ENCODE peak calls at places on chromosomes 3 and 15, in seven cellular contexts. E is PC-9, Q is hepatocyte, S is PC-3, H is MM.1S, R is GM23338, B is HCT116. J is an unnamed sample.

GRCh38 chr3:57796261-57796660 is 40.2 kb downstream of the SLMAP start:
- DNase-seq in S (peak; percentile 40), H (no peak), Q (no peak), E (no peak), B (no peak), R (no peak), J (peak; percentile 26)

GRCh38 chr3:171616798-171617197 is 156.6 kb upstream of the TNIK start:
- DNase-seq in H (no peak), Q (no peak), S (peak; percentile 9), R (no peak), E (no peak), B (no peak), J (no peak)

GRCh38 chr3:10933021-10933420 is 59.5 kb upstream of the SLC6A1 start:
- DNase-seq in S (no peak), B (no peak), H (no peak), R (no peak), E (no peak), Q (no peak), J (no peak)

GRCh38 chr3:153165211-153165815 is 3.3 kb downstream of the RAP2B start:
- DNase-seq in E (no peak), Q (no peak), S (peak; percentile 33), R (peak; percentile 13), B (no peak), H (peak; percentile 24), J (peak; percentile 46)

GRCh38 chr3:143783856-143784370 is 64.4 kb downstream of the SLC9A9 start:
- DNase-seq in Q (no peak), E (no peak), S (no peak), B (no peak), R (no peak), H (no peak), J (no peak)

GRCh38 chr3:42351221-42351620 is 59.2 kb downstream of the LYZL4 start:
- DNase-seq in B (no peak), E (no peak), H (no peak), Q (no peak), S (no peak), R (no peak), J (peak; percentile 62)

GRCh38 chr3:80785475-80785874 is 976.0 kb downstream of the GBE1 start:
- DNase-seq in R (peak; percentile 32), H (peak; percentile 17), B (no peak), Q (peak; percentile 23), S (peak; percentile 58), E (peak; percentile 8), J (peak; percentile 9)

GRCh38 chr3:32288819-32289218 is 50.3 kb downstream of the CMTM8 start:
- DNase-seq in S (no peak), R (no peak), Q (no peak), B (no peak), E (no peak), H (peak; percentile 48), J (no peak)

GRCh38 chr3:14274537-14274936 is 95.9 kb downstream of the LSM3 start:
- DNase-seq in S (no peak), R (peak; percentile 38), Q (no peak), E (no peak), H (no peak), B (no peak), J (no peak)

GRCh38 chr3:69451594-69451993 is 65.7 kb upstream of the FRMD4B start:
- DNase-seq in H (no peak), E (no peak), B (no peak), S (no peak), Q (no peak), R (peak; percentile 21), J (peak; percentile 9)

GRCh38 chr3:194298331-194299227 is 52.5 kb downstream of the CPN2 start:
- DNase-seq in E (no peak), H (no peak), B (no peak), Q (no peak), R (no peak), S (no peak), J (no peak)

GRCh38 chr3:115667175-115668065 is 44.1 kb downstream of the GAP43 start:
- DNase-seq in B (no peak), H (no peak), E (no peak), R (peak; percentile 20), S (no peak), Q (no peak), J (peak; percentile 76)

GRCh38 chr3:155323063-155323666 is 29.7 kb upstream of the STRIT1 start:
- DNase-seq in R (peak; percentile 90), B (peak; percentile 68), Q (peak; percentile 83), H (peak; percentile 87), E (peak; percentile 39), S (peak; percentile 86), J (peak; percentile 82)

GRCh38 chr3:10319804-10320203 is 1.1 kb downstream of the SEC13 start:
- DNase-seq in B (no peak), R (no peak), H (no peak), E (no peak), Q (no peak), S (no peak), J (peak; percentile 32)

GRCh38 chr15:33735637-33736247 is 232.6 kb upstream of the CHRM5 start:
- DNase-seq in R (peak; percentile 60), B (peak; percentile 26), Q (peak; percentile 74), S (peak; percentile 67), H (peak; percentile 58), E (peak; percentile 22), J (peak; percentile 26)

GRCh38 chr3:132351222-132351806 is 34.1 kb downstream of the ACP3 start:
- DNase-seq in E (no peak), B (no peak), S (no peak), R (peak; percentile 51), H (no peak), Q (no peak), J (no peak)

GRCh38 chr15:89776274-89777072 is at the start of gene MESP2:
- DNase-seq in B (peak; percentile 50), R (peak; percentile 94), H (peak; percentile 79), S (peak; percentile 51), Q (peak; percentile 92), E (peak; percentile 66), J (peak; percentile 90)

GRCh38 chr3:123344175-123344908 is 104.5 kb downstream of the ADCY5 start:
- DNase-seq in E (no peak), B (no peak), R (peak; percentile 45), H (peak; percentile 9), Q (no peak), S (no peak), J (peak; percentile 28)

GRCh38 chr15:75201609-75202250 is at the start of gene C15orf39:
- DNase-seq in H (peak; percentile 76), R (peak; percentile 69), Q (peak; percentile 92), S (peak; percentile 63), E (peak; percentile 74), B (peak; percentile 33), J (peak; percentile 91)

GRCh38 chr3:32816439-32817194 is 1.2 kb upstream of the TRIM71 start:
- DNase-seq in R (peak; percentile 97), S (no peak), H (no peak), Q (peak; percentile 79), B (no peak), E (no peak), J (peak; percentile 40)

GRCh38 chr3:140186421-140186920 is 251.5 kb downstream of the CLSTN2 start:
- DNase-seq in Q (peak; percentile 27), H (no peak), E (no peak), B (no peak), R (no peak), S (no peak), J (peak; percentile 67)

GRCh38 chr3:57464801-57465200 is 79.3 kb downstream of the DNAH12 start:
- DNase-seq in H (no peak), R (peak; percentile 13), Q (no peak), B (peak; percentile 29), S (peak; percentile 53), E (no peak), J (peak; percentile 10)

GRCh38 chr15:69410290-69410874 is 3.8 kb upstream of the KIF23 start:
- DNase-seq in H (no peak), E (peak; percentile 62), R (peak; percentile 67), B (peak; percentile 22), S (peak; percentile 85), Q (no peak), J (peak; percentile 32)

GRCh38 chr15:70185251-70185711 is 87.6 kb upstream of the TLE3 start:
- DNase-seq in H (no peak), Q (no peak), B (no peak), S (no peak), R (no peak), E (no peak), J (no peak)

GRCh38 chr15:43441316-43441715 is 51.6 kb downstream of the TP53BP1 start:
- DNase-seq in E (no peak), Q (no peak), H (peak; percentile 60), R (no peak), S (peak; percentile 26), B (no peak), J (peak; percentile 44)

GRCh38 chr3:49607105-49607591 is 52.9 kb downstream of the BSN start:
- DNase-seq in S (peak; percentile 41), H (no peak), B (no peak), E (peak; percentile 52), R (no peak), Q (no peak), J (peak; percentile 77)

GRCh38 chr15:91655891-91656290 is 197.6 kb upstream of the SLCO3A1 start:
- DNase-seq in S (no peak), H (no peak), B (no peak), Q (no peak), E (no peak), R (no peak), J (no peak)

DNA sequence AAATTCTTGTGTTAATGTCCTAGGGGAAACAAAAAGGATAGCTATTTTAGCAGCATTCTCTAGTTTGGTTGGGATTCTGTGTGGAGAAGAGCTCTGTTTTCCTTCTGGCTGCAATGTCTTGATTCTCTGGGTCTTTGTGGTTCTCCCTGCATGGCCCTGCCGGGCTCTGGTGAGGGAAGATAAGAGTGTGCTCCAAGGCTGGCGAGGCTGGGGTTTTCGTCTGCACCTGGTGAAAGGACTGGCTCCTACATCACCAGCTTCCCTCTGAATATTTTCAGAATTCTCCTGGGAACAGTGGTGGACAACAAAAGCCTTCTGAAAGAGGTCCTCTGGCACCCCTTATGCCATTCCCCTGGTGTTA is 38.1 kb upstream of the SFMBT1 start:
- DNase-seq in S (no peak), H (no peak), B (no peak), R (no peak), E (no peak), Q (no peak), J (peak; percentile 16)
- H3K9me2 ChIP-seq in S (no peaks in the 10 kb centered on the region), H (no peaks in the 10 kb centered on the region), B (no peaks in the 10 kb centered on the region), R (no peaks in the 10 kb centered on the region), E (no peaks in the 10 kb centered on the region), Q (no peaks in the 10 kb centered on the region), J (no peaks in the 10 kb centered on the region)

GRCh38 chr15:64954395-64954794 is 35.3 kb downstream of the SPG21 start:
- DNase-seq in S (no peak), E (no peak), H (no peak), B (no peak), Q (no peak), R (no peak), J (no peak)
- TF ChIP-seq EZH2 in S (no peak), E (no peak), H (no peak), B (no peak), Q (no peak), R (no peak), J (no peak)

GRCh38 chr15:66249623-66250174 is 3.9 kb downstream of the MEGF11 start:
- DNase-seq in B (no peak), R (peak; percentile 17), Q (no peak), S (no peak), H (no peak), E (no peak), J (peak; percentile 14)
- H3K27me3 ChIP-seq in B (no peaks in the 10 kb centered on the region), R (peaks cover 49% of the 10 kb centered on the region), Q (peaks cover 75% of the 10 kb centered on the region), S (peaks cover 13% of the 10 kb centered on the region), H (peaks cover 34% of the 10 kb centered on the region), E (peaks cover 35% of the 10 kb centered on the region), J (peaks cover 84% of the 10 kb centered on the region)

DNA sequence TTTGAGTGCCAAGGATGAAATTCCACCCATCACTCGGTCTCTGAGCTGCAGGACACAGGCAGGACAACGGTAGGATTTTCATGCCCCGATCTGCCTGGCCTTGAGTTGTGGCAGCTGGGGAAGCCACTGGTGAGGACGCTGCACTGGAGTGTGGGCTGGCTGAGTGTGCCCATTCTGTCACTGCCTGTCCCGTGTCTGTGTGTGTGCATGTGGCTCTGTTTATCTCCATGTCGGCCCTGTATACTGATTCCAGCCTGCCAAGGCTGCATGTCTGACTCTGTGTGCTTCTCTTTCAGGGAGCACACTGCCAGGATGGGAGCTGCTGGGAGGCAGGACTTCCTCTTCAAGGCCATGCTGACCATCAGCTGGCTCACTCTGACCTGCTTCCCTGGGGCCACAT is 94.4 kb downstream of the CEMIP start:
- DNase-seq in R (no peak), E (no peak), Q (no peak), B (no peak), H (no peak), S (no peak), J (no peak)
- H3K9me2 ChIP-seq in R (peaks cover 3% of the 10 kb centered on the region), E (no peaks in the 10 kb centered on the region), Q (no peaks in the 10 kb centered on the region), B (no peaks in the 10 kb centered on the region), H (no peaks in the 10 kb centered on the region), S (no peaks in the 10 kb centered on the region), J (no peaks in the 10 kb centered on the region)